ENCODE peak calls at places on chromosome 15, in four cellular contexts. A, G, B and K are unnamed samples.

GRCh38 chr15:74385442-74386132 is 18.1 kb upstream of the CYP11A1 start:
- DNase-seq in B (no peak), A (peak), G (no peak), K (no peak)

GRCh38 chr15:42461261-42461660 is 29.7 kb downstream of the ZNF106 start:
- DNase-seq in A (no peak), G (no peak), B (no peak), K (no peak)

GRCh38 chr15:28977377-28978010 is 91.7 kb downstream of the APBA2 start:
- DNase-seq in G (no peak), B (no peak), A (no peak), K (no peak)

GRCh38 chr15:95522533-95522932 is 808.0 kb upstream of the NR2F2 start:
- DNase-seq in B (no peak), A (no peak), G (no peak), K (no peak)

GRCh38 chr15:77851696-77852095 is 219.0 kb upstream of the LINGO1 start:
- DNase-seq in A (no peak), G (no peak), B (no peak), K (no peak)

GRCh38 chr15:20348900-20349773 is 192.5 kb downstream of the GOLGA6L6 start:
- DNase-seq in A (no peak), B (no peak), G (no peak), K (no peak)

GRCh38 chr15:99717129-99718024 is 15.9 kb downstream of the LYSMD4 start:
- DNase-seq in A (no peak), B (no peak), G (no peak), K (no peak)

GRCh38 chr15:81071130-81071529 is 62.9 kb upstream of the CFAP161 start:
- DNase-seq in A (no peak), G (no peak), B (no peak), K (no peak)

GRCh38 chr15:77440378-77440999 is 19.8 kb downstream of the HMG20A start:
- DNase-seq in A (no peak), B (no peak), G (no peak), K (no peak)

GRCh38 chr15:84992157-84992940 is 10.7 kb downstream of the PDE8A start:
- DNase-seq in A (no peak), G (no peak), B (no peak), K (no peak)

GRCh38 chr15:84731774-84732173 is 15.8 kb upstream of the SEC11A start:
- DNase-seq in G (no peak), B (no peak), A (no peak), K (no peak)

GRCh38 chr15:81293728-81294500 is 30.0 kb downstream of the STARD5 start:
- DNase-seq in G (no peak), B (no peak), A (no peak), K (peak)

GRCh38 chr15:71921191-71921590 is 110.8 kb downstream of the NR2E3 start:
- DNase-seq in A (no peak), B (no peak), G (no peak), K (no peak)

GRCh38 chr15:82554857-82555256 is 14.6 kb upstream of the RPS17 start:
- DNase-seq in A (no peak), G (no peak), B (no peak), K (no peak)

GRCh38 chr15:89353991-89354390 is 19.4 kb upstream of the POLG start:
- DNase-seq in A (no peak), G (no peak), B (no peak), K (no peak)

GRCh38 chr15:70120954-70121655 is 23.4 kb upstream of the TLE3 start:
- DNase-seq in B (no peak), A (no peak), G (no peak), K (no peak)

GRCh38 chr15:70118599-70118998 is 20.9 kb upstream of the TLE3 start:
- DNase-seq in A (no peak), G (no peak), B (no peak), K (no peak)

GRCh38 chr15:70125605-70126004 is 27.9 kb upstream of the TLE3 start:
- DNase-seq in G (no peak), A (no peak), B (no peak), K (no peak)

GRCh38 chr15:70120109-70120508 is 22.4 kb upstream of the TLE3 start:
- DNase-seq in B (no peak), A (no peak), G (no peak), K (no peak)

GRCh38 chr15:70121656-70122297 is 24.1 kb upstream of the TLE3 start:
- DNase-seq in B (no peak), G (peak), A (no peak), K (no peak)
- TF ChIP-seq CTCF in B (no peak), G (no peak), A (no peak), K (no peak)

GRCh38 chr15:60448668-60449360 is 30.1 kb downstream of the ICE2 start:
- DNase-seq in A (no peak), G (no peak), B (no peak), K (no peak)

GRCh38 chr15:60441323-60441722 is 37.6 kb downstream of the ICE2 start:
- DNase-seq in A (no peak), B (no peak), G (no peak), K (no peak)

GRCh38 chr15:60442031-60442665 is 36.8 kb downstream of the ICE2 start:
- DNase-seq in G (no peak), A (no peak), B (no peak), K (no peak)

GRCh38 chr15:60442763-60443162 is 36.2 kb downstream of the ICE2 start:
- DNase-seq in A (no peak), B (no peak), G (no peak), K (no peak)

DNA sequence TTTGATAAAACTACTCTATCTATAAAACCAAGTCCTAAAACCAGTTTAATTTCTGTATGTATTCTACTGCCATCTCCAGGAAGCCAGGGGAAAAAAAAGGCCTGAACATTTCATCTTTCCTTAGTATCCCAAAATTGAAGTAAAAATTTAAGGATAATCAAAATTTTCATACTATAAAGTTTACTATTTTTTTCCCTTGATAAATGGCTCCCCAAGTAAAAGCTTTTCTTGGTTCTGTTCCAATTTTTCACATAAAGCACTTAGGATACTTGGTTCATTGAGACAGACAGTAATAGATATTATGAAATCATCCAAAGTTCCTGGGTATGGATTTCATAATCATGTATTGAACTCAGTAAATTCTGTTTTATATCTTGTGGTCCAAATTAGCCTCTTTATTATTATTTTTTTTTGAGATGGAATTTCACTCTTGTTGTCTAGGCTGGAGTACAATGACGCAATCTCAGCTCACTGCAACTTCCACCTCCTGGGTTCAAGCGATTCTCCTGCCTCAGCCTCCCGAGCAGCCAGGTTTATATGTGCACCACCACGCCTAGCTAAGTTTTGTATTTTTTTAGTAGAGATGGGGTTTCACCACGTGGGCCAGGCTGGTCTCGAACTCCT is 34.5 kb downstream of the ICE2 start:
- DNase-seq in A (no peak), G (no peak), B (no peak), K (no peak)
- TF ChIP-seq CTCF in A (no peak), G (peak), B (peak), K (no peak)

GRCh38 chr15:37291920-37292319 is 191.6 kb upstream of the MEIS2 start:
- DNase-seq in B (no peak), A (no peak), G (no peak), K (no peak)

DNA sequence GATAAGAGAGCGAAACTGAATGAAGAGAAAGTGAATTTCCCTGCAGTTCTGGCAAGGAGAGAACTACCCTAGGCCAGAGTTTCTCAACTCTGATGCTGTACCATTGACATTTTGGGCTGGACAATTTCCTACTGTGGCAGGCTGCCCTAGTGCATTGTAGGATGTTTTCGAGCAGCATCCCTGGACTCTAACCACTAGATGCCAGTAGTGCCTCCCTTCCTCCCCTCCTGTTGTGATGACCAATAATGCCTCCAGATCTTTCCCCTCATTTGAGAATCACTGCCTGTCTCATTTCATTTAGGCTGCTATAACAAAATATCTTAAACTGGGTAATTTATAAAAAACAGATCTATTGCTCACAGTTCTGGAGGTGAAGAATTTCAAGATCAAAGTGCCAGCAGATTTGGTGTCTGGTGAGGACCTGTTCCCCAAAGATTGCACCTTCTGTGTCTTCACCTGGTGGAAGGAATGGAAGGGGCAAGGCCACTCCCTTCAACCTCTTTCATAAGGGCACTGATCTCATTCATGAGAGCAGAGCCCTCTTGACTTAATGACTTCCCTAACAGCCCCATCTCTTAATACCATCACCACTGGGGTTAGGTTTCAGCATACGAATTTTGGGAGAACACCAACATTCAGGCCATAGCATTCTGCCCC is 188.9 kb upstream of the MEIS2 start:
- DNase-seq in G (no peak), A (peak), B (no peak), K (no peak)
- TF ChIP-seq CTCF in G (no peak), A (peak), B (peak), K (no peak)

GRCh38 chr15:59173194-59173593 is 33.4 kb upstream of the LDHAL6B start:
- DNase-seq in A (no peak), B (no peak), G (no peak), K (no peak)

GRCh38 chr15:59170998-59171397 is 35.6 kb upstream of the LDHAL6B start:
- DNase-seq in G (no peak), B (no peak), A (no peak), K (no peak)

GRCh38 chr15:59170295-59170881 is 36.3 kb upstream of the LDHAL6B start:
- DNase-seq in A (peak), B (no peak), G (no peak), K (no peak)

GRCh38 chr15:59174161-59174845 is 32.3 kb upstream of the LDHAL6B start:
- DNase-seq in A (no peak), G (no peak), B (no peak), K (no peak)

GRCh38 chr15:59172289-59172901 is 34.2 kb upstream of the LDHAL6B start:
- DNase-seq in G (no peak), A (no peak), B (no peak), K (no peak)
- TF ChIP-seq CTCF in G (no peak), A (no peak), B (peak), K (no peak)

GRCh38 chr15:65069179-65069578 is 1.4 kb upstream of the RASL12 start:
- DNase-seq in B (no peak), A (no peak), G (no peak), K (no peak)
- TF ChIP-seq CTCF in B (no peak), A (no peak), G (no peak), K (no peak)

GRCh38 chr15:57861805-57862586 is 155.5 kb downstream of the POLR2M start:
- DNase-seq in G (no peak), B (no peak), A (no peak), K (no peak)

GRCh38 chr15:57862761-57863160 is 156.2 kb downstream of the POLR2M start:
- DNase-seq in G (no peak), B (no peak), A (no peak), K (no peak)

GRCh38 chr15:57867970-57868791 is 161.7 kb downstream of the POLR2M start:
- DNase-seq in G (no peak), B (no peak), A (no peak), K (no peak)

GRCh38 chr15:57866149-57866736 is 159.7 kb downstream of the POLR2M start:
- DNase-seq in G (no peak), B (peak), A (peak), K (peak)

GRCh38 chr15:57865294-57865693 is 158.8 kb downstream of the POLR2M start:
- DNase-seq in G (no peak), B (no peak), A (no peak), K (no peak)
- TF ChIP-seq CTCF in G (no peak), B (peak), A (peak), K (no peak)

GRCh38 chr15:34358367-34358766 is 8.6 kb downstream of the LPCAT4 start:
- DNase-seq in B (no peak), G (no peak), A (no peak), K (no peak)
- TF ChIP-seq CTCF in B (peak), G (no peak), A (no peak), K (no peak)

DNA sequence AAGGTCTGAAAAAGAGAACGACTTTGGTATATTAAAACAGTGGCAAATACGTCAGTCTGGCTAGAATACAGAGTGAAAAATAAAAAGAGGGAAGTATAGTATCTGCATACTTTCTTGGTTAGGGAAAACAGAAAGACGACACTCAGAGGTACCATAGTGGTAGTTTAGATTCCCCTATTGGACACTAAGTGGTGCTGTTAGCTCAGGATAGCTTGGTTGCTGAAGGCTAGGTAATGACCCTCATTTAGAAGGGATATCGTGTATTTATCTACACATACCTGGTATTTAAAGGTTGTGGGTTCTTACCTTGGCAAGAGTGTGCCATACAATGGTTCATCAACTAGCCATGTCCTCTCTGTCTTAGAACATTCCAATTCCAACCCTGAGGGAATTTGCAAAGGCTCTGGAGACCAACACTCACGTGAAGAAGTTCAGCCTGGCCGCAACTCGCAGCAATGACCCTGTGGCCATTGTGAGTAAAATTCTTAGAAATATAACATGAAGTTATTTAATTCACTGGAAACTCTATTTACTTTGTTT is 31.0 kb downstream of the TMOD2 start:
- DNase-seq in A (no peak), G (no peak), B (no peak), K (no peak)
- TF ChIP-seq CTCF in A (no peak), G (no peak), B (peak), K (no peak)